ENCODE peak calls at places on chromosomes 4 and X, in nine cellular contexts. One of them, this sample, is unnamed.

GRCh38 chrX:30971761-30972603 is 82.9 kb upstream of the TAB3 start:
- DNase-seq in AG10803: peak
- DNase-seq in pancreas: peak
- DNase-seq in upper lobe of right lung: no peak
- DNase-seq in CD4-positive, alpha-beta T cell: no peak
- DNase-seq in heart right ventricle: no peak
- DNase-seq in neural progenitor cell: peak
- DNase-seq in hepatocyte: peak
- DNase-seq in cardiac muscle cell: peak
- DNase-seq in this sample: peak

GRCh38 chr4:79576480-79576803 is 168.4 kb upstream of the GK2 start:
- DNase-seq in upper lobe of right lung: no peak
- DNase-seq in heart right ventricle: no peak
- DNase-seq in pancreas: no peak
- DNase-seq in neural progenitor cell: peak
- DNase-seq in CD4-positive, alpha-beta T cell: no peak
- DNase-seq in hepatocyte: peak
- DNase-seq in cardiac muscle cell: peak
- DNase-seq in AG10803: peak
- DNase-seq in this sample: no peak

GRCh38 chr4:124803641-124804040 is 91.1 kb upstream of the ANKRD50 start:
- DNase-seq in AG10803: no peak
- DNase-seq in heart right ventricle: no peak
- DNase-seq in hepatocyte: no peak
- DNase-seq in cardiac muscle cell: peak
- DNase-seq in CD4-positive, alpha-beta T cell: no peak
- DNase-seq in neural progenitor cell: no peak
- DNase-seq in upper lobe of right lung: no peak
- DNase-seq in pancreas: no peak
- DNase-seq in this sample: no peak

GRCh38 chr4:3201718-3202702 is 46.9 kb upstream of the MSANTD1 start:
- DNase-seq in hepatocyte: no peak
- DNase-seq in AG10803: peak
- DNase-seq in CD4-positive, alpha-beta T cell: peak
- DNase-seq in upper lobe of right lung: no peak
- DNase-seq in neural progenitor cell: no peak
- DNase-seq in cardiac muscle cell: peak
- DNase-seq in pancreas: no peak
- DNase-seq in heart right ventricle: no peak
- DNase-seq in this sample: no peak

GRCh38 chr4:165715211-165715610 is 157.8 kb upstream of the TLL1 start:
- DNase-seq in heart right ventricle: no peak
- DNase-seq in AG10803: no peak
- DNase-seq in hepatocyte: no peak
- DNase-seq in neural progenitor cell: no peak
- DNase-seq in CD4-positive, alpha-beta T cell: no peak
- DNase-seq in pancreas: no peak
- DNase-seq in cardiac muscle cell: no peak
- DNase-seq in upper lobe of right lung: no peak
- DNase-seq in this sample: no peak

GRCh38 chrX:65862638-65863037 is 177.2 kb downstream of the VSIG4 start:
- DNase-seq in cardiac muscle cell: no peak
- DNase-seq in pancreas: no peak
- DNase-seq in CD4-positive, alpha-beta T cell: no peak
- DNase-seq in AG10803: no peak
- DNase-seq in upper lobe of right lung: no peak
- DNase-seq in hepatocyte: no peak
- DNase-seq in heart right ventricle: no peak
- DNase-seq in neural progenitor cell: no peak
- DNase-seq in this sample: no peak

GRCh38 chrX:47529548-47529947 is 31.5 kb upstream of the ARAF start:
- DNase-seq in pancreas: no peak
- DNase-seq in AG10803: no peak
- DNase-seq in upper lobe of right lung: no peak
- DNase-seq in neural progenitor cell: no peak
- DNase-seq in hepatocyte: no peak
- DNase-seq in heart right ventricle: no peak
- DNase-seq in cardiac muscle cell: no peak
- DNase-seq in CD4-positive, alpha-beta T cell: no peak
- DNase-seq in this sample: no peak

GRCh38 chr4:55866290-55866907 is 13.0 kb downstream of the EXOC1 start:
- DNase-seq in pancreas: no peak
- DNase-seq in hepatocyte: peak
- DNase-seq in AG10803: peak
- DNase-seq in neural progenitor cell: no peak
- DNase-seq in heart right ventricle: no peak
- DNase-seq in upper lobe of right lung: no peak
- DNase-seq in CD4-positive, alpha-beta T cell: no peak
- DNase-seq in cardiac muscle cell: peak
- DNase-seq in this sample: peak

GRCh38 chr4:140427919-140428471 is 547 bp upstream of the CLGN start:
- DNase-seq in neural progenitor cell: no peak
- DNase-seq in cardiac muscle cell: peak
- DNase-seq in heart right ventricle: no peak
- DNase-seq in hepatocyte: peak
- DNase-seq in pancreas: peak
- DNase-seq in CD4-positive, alpha-beta T cell: no peak
- DNase-seq in AG10803: peak
- DNase-seq in upper lobe of right lung: no peak
- DNase-seq in this sample: no peak

GRCh38 chr4:40306991-40307390 is 28.1 kb upstream of the CHRNA9 start:
- DNase-seq in upper lobe of right lung: no peak
- DNase-seq in cardiac muscle cell: no peak
- DNase-seq in neural progenitor cell: no peak
- DNase-seq in hepatocyte: no peak
- DNase-seq in CD4-positive, alpha-beta T cell: no peak
- DNase-seq in heart right ventricle: no peak
- DNase-seq in pancreas: no peak
- DNase-seq in AG10803: no peak
- DNase-seq in this sample: no peak

GRCh38 chr4:40306203-40306602 is 28.9 kb upstream of the CHRNA9 start:
- DNase-seq in hepatocyte: no peak
- DNase-seq in heart right ventricle: no peak
- DNase-seq in neural progenitor cell: no peak
- DNase-seq in AG10803: no peak
- DNase-seq in CD4-positive, alpha-beta T cell: no peak
- DNase-seq in cardiac muscle cell: no peak
- DNase-seq in pancreas: no peak
- DNase-seq in upper lobe of right lung: no peak
- DNase-seq in this sample: no peak

GRCh38 chr4:40309250-40309774 is 25.8 kb upstream of the CHRNA9 start:
- DNase-seq in heart right ventricle: peak
- DNase-seq in hepatocyte: peak
- DNase-seq in cardiac muscle cell: peak
- DNase-seq in pancreas: peak
- DNase-seq in AG10803: peak
- DNase-seq in CD4-positive, alpha-beta T cell: peak
- DNase-seq in neural progenitor cell: peak
- DNase-seq in upper lobe of right lung: peak
- DNase-seq in this sample: peak

GRCh38 chr4:40308528-40309122 is 26.5 kb upstream of the CHRNA9 start:
- DNase-seq in AG10803: no peak
- DNase-seq in upper lobe of right lung: no peak
- DNase-seq in heart right ventricle: no peak
- DNase-seq in cardiac muscle cell: no peak
- DNase-seq in CD4-positive, alpha-beta T cell: no peak
- DNase-seq in hepatocyte: no peak
- DNase-seq in neural progenitor cell: no peak
- DNase-seq in pancreas: no peak
- DNase-seq in this sample: no peak

DNA sequence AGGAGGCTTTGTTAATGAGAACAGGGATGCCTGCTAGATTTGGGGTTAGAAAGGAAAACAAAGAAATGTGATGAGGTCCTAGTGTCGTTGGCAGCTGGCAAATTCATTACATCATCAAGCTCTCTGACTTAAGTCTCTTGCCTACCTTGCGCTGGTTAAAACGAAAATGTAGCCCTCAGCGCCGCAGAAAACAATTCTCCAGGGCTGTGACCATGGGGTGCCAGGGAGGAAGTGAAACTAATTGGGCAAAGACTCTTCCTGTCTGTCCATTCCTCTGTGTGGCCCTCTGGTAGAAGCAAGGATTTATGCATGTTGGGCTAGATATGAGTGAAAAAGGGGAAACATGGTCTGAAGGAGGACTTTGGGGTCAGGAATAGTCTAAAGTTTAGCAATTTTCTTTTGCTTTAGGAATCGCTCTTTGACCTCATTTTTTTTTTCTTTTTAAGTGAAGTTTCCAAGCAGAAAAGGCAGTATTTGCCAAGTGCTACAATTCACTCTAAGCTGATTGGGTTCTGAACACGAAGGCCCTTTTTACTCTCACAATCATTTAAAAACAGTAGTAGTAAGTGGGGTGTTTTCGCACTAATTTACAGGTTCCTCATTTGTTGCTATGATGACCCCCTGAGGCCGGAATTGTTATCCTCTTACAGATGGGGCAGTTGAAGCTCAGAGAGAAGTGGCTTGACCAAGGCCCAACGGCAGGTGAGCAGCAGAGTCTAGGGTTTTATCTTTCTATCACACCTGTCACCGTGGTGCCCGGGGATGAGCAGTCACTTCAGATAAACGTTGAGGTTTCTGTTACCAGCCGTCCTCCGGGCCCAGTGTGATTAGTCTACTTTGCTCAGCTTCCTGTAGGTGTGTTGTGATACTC is 27.3 kb upstream of the CHRNA9 start:
- DNase-seq in neural progenitor cell: no peak
- DNase-seq in cardiac muscle cell: no peak
- DNase-seq in hepatocyte: no peak
- DNase-seq in CD4-positive, alpha-beta T cell: peak
- DNase-seq in AG10803: no peak
- DNase-seq in heart right ventricle: peak
- DNase-seq in upper lobe of right lung: no peak
- DNase-seq in pancreas: no peak
- DNase-seq in this sample: no peak
- TF ChIP-seq CTCF in neural progenitor cell: no peak
- TF ChIP-seq CTCF in cardiac muscle cell: no peak
- TF ChIP-seq CTCF in hepatocyte: no peak
- TF ChIP-seq CTCF in CD4-positive, alpha-beta T cell: no peak
- TF ChIP-seq CTCF in AG10803: no peak
- TF ChIP-seq CTCF in heart right ventricle: no peak
- TF ChIP-seq CTCF in upper lobe of right lung: no peak
- TF ChIP-seq CTCF in pancreas: no peak
- TF ChIP-seq CTCF in this sample: no peak

GRCh38 chrX:152600853-152601635 is 36.7 kb upstream of the GABRQ start:
- DNase-seq in pancreas: no peak
- DNase-seq in CD4-positive, alpha-beta T cell: no peak
- DNase-seq in hepatocyte: no peak
- DNase-seq in neural progenitor cell: peak
- DNase-seq in heart right ventricle: no peak
- DNase-seq in AG10803: no peak
- DNase-seq in upper lobe of right lung: no peak
- DNase-seq in cardiac muscle cell: no peak
- DNase-seq in this sample: no peak

GRCh38 chrX:152601848-152602616 is 35.7 kb upstream of the GABRQ start:
- DNase-seq in AG10803: no peak
- DNase-seq in CD4-positive, alpha-beta T cell: no peak
- DNase-seq in neural progenitor cell: peak
- DNase-seq in upper lobe of right lung: no peak
- DNase-seq in heart right ventricle: no peak
- DNase-seq in cardiac muscle cell: no peak
- DNase-seq in pancreas: no peak
- DNase-seq in hepatocyte: no peak
- DNase-seq in this sample: no peak
- TF ChIP-seq CTCF in AG10803: no peak
- TF ChIP-seq CTCF in CD4-positive, alpha-beta T cell: no peak
- TF ChIP-seq CTCF in neural progenitor cell: peak
- TF ChIP-seq CTCF in upper lobe of right lung: no peak
- TF ChIP-seq CTCF in heart right ventricle: no peak
- TF ChIP-seq CTCF in cardiac muscle cell: no peak
- TF ChIP-seq CTCF in pancreas: no peak
- TF ChIP-seq CTCF in hepatocyte: no peak
- TF ChIP-seq CTCF in this sample: no peak

GRCh38 chr4:46934731-46935130 is 25.7 kb upstream of the COX7B2 start:
- DNase-seq in AG10803: no peak
- DNase-seq in heart right ventricle: no peak
- DNase-seq in upper lobe of right lung: no peak
- DNase-seq in pancreas: no peak
- DNase-seq in hepatocyte: no peak
- DNase-seq in cardiac muscle cell: no peak
- DNase-seq in CD4-positive, alpha-beta T cell: no peak
- DNase-seq in neural progenitor cell: no peak
- DNase-seq in this sample: no peak

GRCh38 chr4:46933686-46934085 is 24.6 kb upstream of the COX7B2 start:
- DNase-seq in upper lobe of right lung: no peak
- DNase-seq in heart right ventricle: no peak
- DNase-seq in neural progenitor cell: no peak
- DNase-seq in CD4-positive, alpha-beta T cell: no peak
- DNase-seq in pancreas: no peak
- DNase-seq in cardiac muscle cell: no peak
- DNase-seq in AG10803: no peak
- DNase-seq in hepatocyte: no peak
- DNase-seq in this sample: no peak

GRCh38 chr4:46931981-46932380 is 22.9 kb upstream of the COX7B2 start:
- DNase-seq in upper lobe of right lung: no peak
- DNase-seq in neural progenitor cell: peak
- DNase-seq in AG10803: no peak
- DNase-seq in heart right ventricle: no peak
- DNase-seq in hepatocyte: peak
- DNase-seq in pancreas: no peak
- DNase-seq in cardiac muscle cell: peak
- DNase-seq in CD4-positive, alpha-beta T cell: no peak
- DNase-seq in this sample: no peak

GRCh38 chr4:46937493-46937892 is 28.4 kb upstream of the COX7B2 start:
- DNase-seq in hepatocyte: no peak
- DNase-seq in pancreas: no peak
- DNase-seq in CD4-positive, alpha-beta T cell: no peak
- DNase-seq in cardiac muscle cell: peak
- DNase-seq in neural progenitor cell: no peak
- DNase-seq in heart right ventricle: no peak
- DNase-seq in upper lobe of right lung: no peak
- DNase-seq in AG10803: no peak
- DNase-seq in this sample: no peak
- TF ChIP-seq CTCF in hepatocyte: peak
- TF ChIP-seq CTCF in pancreas: no peak
- TF ChIP-seq CTCF in CD4-positive, alpha-beta T cell: no peak
- TF ChIP-seq CTCF in cardiac muscle cell: peak
- TF ChIP-seq CTCF in neural progenitor cell: peak
- TF ChIP-seq CTCF in heart right ventricle: peak
- TF ChIP-seq CTCF in upper lobe of right lung: no peak
- TF ChIP-seq CTCF in AG10803: no peak
- TF ChIP-seq CTCF in this sample: peak

GRCh38 chr4:38832624-38833528 is 23.7 kb downstream of the TLR6 start:
- DNase-seq in AG10803: no peak
- DNase-seq in upper lobe of right lung: no peak
- DNase-seq in neural progenitor cell: no peak
- DNase-seq in heart right ventricle: no peak
- DNase-seq in cardiac muscle cell: no peak
- DNase-seq in pancreas: no peak
- DNase-seq in CD4-positive, alpha-beta T cell: no peak
- DNase-seq in hepatocyte: no peak
- DNase-seq in this sample: no peak
- TF ChIP-seq CTCF in AG10803: no peak
- TF ChIP-seq CTCF in upper lobe of right lung: no peak
- TF ChIP-seq CTCF in neural progenitor cell: peak
- TF ChIP-seq CTCF in heart right ventricle: no peak
- TF ChIP-seq CTCF in cardiac muscle cell: peak
- TF ChIP-seq CTCF in pancreas: no peak
- TF ChIP-seq CTCF in CD4-positive, alpha-beta T cell: no peak
- TF ChIP-seq CTCF in hepatocyte: no peak
- TF ChIP-seq CTCF in this sample: peak